ENCODE peak calls at places on chromosome 18, in seven cellular contexts. Y, C, D, Z, N, E and F are unnamed samples. For H3K4me1, the result is how much of the 10 kb centered on the place peaks cover.

GRCh38 chr18:52747869-52748268 is 407.9 kb downstream of the DCC start:
- DNase-seq in D (no peak), E (no peak), C (no peak), Y (no peak), N (no peak), Z (no peak), F (no peak)

GRCh38 chr18:55031979-55032378 is 72.7 kb upstream of the CCDC68 start:
- DNase-seq in D (peak), Y (no peak), Z (no peak), C (no peak), E (no peak), N (no peak), F (no peak)

GRCh38 chr18:58180738-58181353 is 136.8 kb downstream of the NEDD4L start:
- DNase-seq in E (peak), D (peak), Z (no peak), C (peak), Y (peak), N (peak), F (peak)

GRCh38 chr18:60804412-60804811 is 431.8 kb upstream of the MC4R start:
- DNase-seq in N (no peak), Y (no peak), D (no peak), E (no peak), C (no peak), Z (no peak), F (no peak)

GRCh38 chr18:47399475-47399874 is 148.0 kb upstream of the SKOR2 start:
- DNase-seq in C (no peak), D (no peak), Y (no peak), E (no peak), Z (no peak), N (no peak), F (no peak)

GRCh38 chr18:77234504-77235365 is 14.9 kb upstream of the GALR1 start:
- DNase-seq in N (no peak), D (no peak), E (no peak), Z (peak), Y (no peak), C (no peak), F (no peak)

GRCh38 chr18:56501896-56502295 is 136.5 kb downstream of the TXNL1 start:
- DNase-seq in N (no peak), C (no peak), Y (no peak), Z (peak), D (no peak), E (peak), F (no peak)

GRCh38 chr18:61352611-61353010 is 19.4 kb downstream of the CDH20 start:
- DNase-seq in D (no peak), N (no peak), C (no peak), Z (no peak), Y (no peak), E (peak), F (no peak)

GRCh38 chr18:63422862-63423304 is 607 bp upstream of the VPS4B start:
- DNase-seq in E (no peak), Z (no peak), D (no peak), Y (no peak), N (no peak), C (no peak), F (no peak)

GRCh38 chr18:44715245-44715644 is 34.6 kb downstream of the SETBP1 start:
- DNase-seq in Y (peak), E (peak), N (peak), D (peak), Z (peak), C (no peak), F (no peak)

DNA sequence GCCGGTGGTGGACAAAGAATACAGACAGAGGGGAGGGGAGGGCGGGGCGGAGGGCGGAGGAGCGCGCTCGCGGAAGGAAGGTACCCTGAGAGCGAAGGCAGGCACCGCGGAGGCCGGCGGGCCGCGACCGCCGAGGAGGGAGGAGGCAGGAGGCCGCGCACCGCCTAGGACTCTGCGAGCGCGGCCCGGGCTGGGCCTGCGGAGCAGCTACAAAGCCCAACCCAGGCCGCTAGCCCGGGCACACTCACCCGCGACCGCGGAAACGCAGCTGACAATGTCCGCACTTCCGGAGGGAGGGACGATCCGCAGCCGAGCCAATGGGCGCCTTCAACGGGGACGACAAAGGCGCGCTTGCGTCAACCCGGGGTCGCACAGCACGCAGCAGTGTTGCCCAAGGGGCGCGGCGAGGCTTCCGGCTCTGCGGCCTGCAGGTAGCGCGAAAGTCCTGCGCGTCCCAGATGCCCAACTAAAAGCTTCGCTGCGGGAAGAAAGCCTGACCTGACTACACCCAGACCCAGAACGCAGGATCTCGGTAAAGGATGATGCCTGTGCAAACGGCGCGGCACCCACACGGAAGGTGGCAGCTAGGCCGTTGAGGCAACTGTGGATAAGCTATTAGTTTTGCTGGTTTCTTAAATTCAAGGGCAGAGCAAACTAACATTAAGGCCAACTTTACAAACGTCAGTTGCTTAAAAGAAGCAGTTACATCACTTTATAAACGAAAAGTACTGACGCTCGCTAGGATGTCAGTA is at the start of gene C18orf32:
- DNase-seq in N (peak), Z (peak), D (peak), C (peak), Y (peak), E (peak), F (peak)
- H3K4me1 ChIP-seq in N (under half), Z (under half), D (under half), C (under half), Y (under half), E (under half), F (under half)

GRCh38 chr18:9066358-9066757 is 36.1 kb upstream of the NDUFV2 start:
- DNase-seq in Y (no peak), N (no peak), Z (no peak), D (no peak), E (no peak), C (no peak), F (no peak)

GRCh38 chr18:9065864-9066263 is 36.6 kb upstream of the NDUFV2 start:
- DNase-seq in Z (no peak), Y (no peak), N (no peak), C (no peak), D (no peak), E (no peak), F (no peak)

GRCh38 chr18:9058426-9058825 is 44.1 kb upstream of the NDUFV2 start:
- DNase-seq in C (no peak), N (no peak), E (peak), Z (peak), Y (no peak), D (no peak), F (no peak)

GRCh38 chr18:9066817-9067306 is 35.6 kb upstream of the NDUFV2 start:
- DNase-seq in C (no peak), D (no peak), E (no peak), N (no peak), Y (no peak), Z (no peak), F (no peak)

GRCh38 chr18:9062418-9062751 is 40.1 kb upstream of the NDUFV2 start:
- DNase-seq in Y (no peak), D (no peak), E (no peak), N (no peak), C (no peak), Z (no peak), F (no peak)
- H3K4me1 ChIP-seq in Y (under half), D (under half), E (under half), N (under half), C (under half), Z (under half), F (under half)

GRCh38 chr18:23689031-23689615 is at the start of gene LAMA3:
- DNase-seq in N (peak), C (no peak), E (peak), Z (no peak), Y (peak), D (peak), F (peak)

GRCh38 chr18:23689616-23690504 is 607 bp downstream of the LAMA3 start:
- DNase-seq in N (no peak), Z (no peak), C (no peak), Y (no peak), E (no peak), D (no peak), F (peak)

GRCh38 chr18:23690505-23691068 is 1.3 kb downstream of the LAMA3 start:
- DNase-seq in Y (no peak), D (no peak), Z (no peak), N (no peak), E (no peak), C (no peak), F (peak)

GRCh38 chr18:23694642-23695430 is 5.6 kb downstream of the LAMA3 start:
- DNase-seq in C (no peak), D (no peak), Y (no peak), N (no peak), E (no peak), Z (no peak), F (no peak)

GRCh38 chr18:23693849-23694248 is 4.6 kb downstream of the LAMA3 start:
- DNase-seq in Z (no peak), E (no peak), N (no peak), C (no peak), D (no peak), Y (no peak), F (no peak)
- H3K4me1 ChIP-seq in Z (under half), E (under half), N (under half), C (under half), D (under half), Y (under half), F (under half)

GRCh38 chr18:48619016-48619415 is 80.2 kb downstream of the CTIF start:
- DNase-seq in Z (no peak), N (no peak), C (no peak), Y (no peak), E (no peak), D (no peak), F (no peak)
- H3K4me1 ChIP-seq in Z (under half), N (under half), C (under half), Y (under half), E (under half), D (under half), F (under half)

GRCh38 chr18:7467708-7468466 is 99.2 kb upstream of the PTPRM start:
- DNase-seq in Y (no peak), Z (no peak), N (no peak), D (no peak), E (peak), C (no peak), F (no peak)
- H3K4me1 ChIP-seq in Y (under half), Z (under half), N (under half), D (under half), E (under half), C (under half), F (under half)

GRCh38 chr18:43605224-43605623 is 327.9 kb upstream of the SYT4 start:
- DNase-seq in N (no peak), Z (no peak), C (no peak), E (no peak), Y (no peak), D (no peak), F (no peak)
- H3K4me1 ChIP-seq in N (under half), Z (under half), C (under half), E (under half), Y (under half), D (under half), F (under half)

DNA sequence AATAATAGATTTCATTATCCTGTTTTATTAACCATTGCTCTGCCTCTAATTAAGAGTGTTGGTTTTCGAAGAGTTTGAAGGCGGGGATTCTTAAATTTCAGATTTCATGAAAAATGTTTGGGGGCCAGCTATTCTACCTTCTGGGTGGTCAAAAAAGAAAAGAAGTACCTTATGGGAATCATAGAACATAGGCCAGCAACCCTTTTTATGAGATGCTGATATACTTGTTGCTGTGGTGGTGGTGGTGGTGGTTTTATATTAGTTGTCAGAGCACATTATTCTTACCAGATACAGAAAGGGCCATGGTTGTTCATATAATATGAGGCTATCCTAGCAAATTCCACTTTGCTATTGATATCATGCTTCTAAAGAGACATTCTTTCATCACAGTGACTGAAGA is 4.4 kb downstream of the ANKRD12 start:
- DNase-seq in C (no peak), Z (no peak), Y (no peak), N (no peak), E (no peak), D (no peak), F (no peak)
- H3K4me1 ChIP-seq in C (under half), Z (under half), Y (under half), N (under half), E (under half), D (under half), F (under half)

GRCh38 chr18:9858642-9859041 is 27.1 kb upstream of the TXNDC2 start:
- DNase-seq in N (no peak), C (no peak), Z (no peak), Y (no peak), E (no peak), D (no peak), F (no peak)

GRCh38 chr18:9856097-9856496 is 29.7 kb upstream of the TXNDC2 start:
- DNase-seq in Z (no peak), E (no peak), C (no peak), D (no peak), N (no peak), Y (no peak), F (no peak)

GRCh38 chr18:9854801-9855676 is 30.7 kb upstream of the TXNDC2 start:
- DNase-seq in E (peak), N (no peak), C (no peak), D (peak), Z (no peak), Y (no peak), F (no peak)

GRCh38 chr18:9852266-9853081 is 33.3 kb upstream of the TXNDC2 start:
- DNase-seq in Y (no peak), C (no peak), Z (no peak), N (no peak), E (peak), D (no peak), F (no peak)

DNA sequence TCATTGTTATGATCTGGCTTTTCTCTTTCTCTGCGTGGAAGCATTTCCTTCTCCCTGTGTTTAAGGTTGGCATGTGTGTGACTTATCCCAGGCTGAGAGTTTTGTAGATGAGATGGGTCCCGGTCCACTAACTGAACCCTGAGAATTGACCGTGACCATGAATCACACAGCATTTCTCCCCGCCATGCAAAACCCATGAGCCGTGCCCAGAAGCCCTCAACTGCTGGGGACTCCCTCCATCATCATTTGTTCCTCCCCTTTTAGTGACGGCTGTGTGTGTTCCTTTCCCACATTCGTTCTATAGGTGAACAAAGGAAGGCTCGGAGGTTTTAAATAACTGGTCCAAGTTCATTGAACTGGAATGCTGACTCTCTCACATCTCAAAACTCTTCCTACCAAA is 30.1 kb upstream of the TXNDC2 start:
- DNase-seq in N (no peak), Y (no peak), Z (peak), D (peak), E (no peak), C (no peak), F (no peak)
- H3K4me1 ChIP-seq in N (under half), Y (under half), Z (under half), D (under half), E (under half), C (under half), F (under half)

DNA sequence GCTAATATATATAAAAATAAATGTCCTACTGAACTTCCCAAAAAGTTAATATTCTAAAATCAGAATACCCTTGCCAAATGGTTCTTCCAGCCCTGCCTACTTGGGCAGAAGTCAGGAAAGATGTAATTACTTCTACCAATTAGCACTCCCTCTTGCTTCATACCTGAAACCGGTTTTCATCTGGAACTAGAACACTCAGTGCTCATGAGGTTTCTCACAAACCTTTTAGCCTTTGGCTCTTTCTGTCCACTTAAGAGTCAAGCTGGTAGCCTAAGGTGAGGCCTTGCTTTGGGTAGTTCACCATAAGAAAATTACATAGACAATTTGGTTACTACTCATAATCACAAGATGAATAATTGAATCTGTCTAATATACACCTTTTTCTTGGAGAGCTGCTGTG is 4.1 kb downstream of the DSG3 start:
- DNase-seq in C (no peak), Z (no peak), N (peak), D (no peak), Y (no peak), E (no peak), F (no peak)
- H3K4me1 ChIP-seq in C (under half), Z (under half), N (under half), D (under half), Y (under half), E (under half), F (under half)

GRCh38 chr18:3262234-3263171 is 570 bp downstream of the MYL12B start:
- DNase-seq in Y (no peak), D (peak), E (peak), C (no peak), N (no peak), Z (peak), F (no peak)
- H3K4me1 ChIP-seq in Y (under half), D (under half), E (under half), C (under half), N (under half), Z (under half), F (under half)